ENCODE peak calls at places on chromosome 9, in eight cellular contexts. One of them, this sample, is unnamed.

GRCh38 chr9:96721303-96721702 is 56.6 kb downstream of the ZNF510 start:
- DNase-seq in ELR: no peak
- DNase-seq in NAMALWA: no peak
- DNase-seq in HS-27A: no peak
- DNase-seq in NCI-H1092: no peak
- DNase-seq in activated CD8-positive, alpha-beta memory T cell treated with anti-CD3 and anti-CD28 coated beads for 4 hours: no peak
- DNase-seq in GM10248: no peak
- DNase-seq in Calu3: no peak
- DNase-seq in this sample: no peak

GRCh38 chr9:102779341-102779740 is 215.8 kb upstream of the CYLC2 start:
- DNase-seq in GM10248: no peak
- DNase-seq in ELR: peak
- DNase-seq in HS-27A: no peak
- DNase-seq in NCI-H1092: no peak
- DNase-seq in activated CD8-positive, alpha-beta memory T cell treated with anti-CD3 and anti-CD28 coated beads for 4 hours: no peak
- DNase-seq in Calu3: no peak
- DNase-seq in NAMALWA: no peak
- DNase-seq in this sample: no peak

GRCh38 chr9:87891754-87892153 is 9.1 kb downstream of the SPATA31E1 start:
- DNase-seq in HS-27A: no peak
- DNase-seq in NCI-H1092: no peak
- DNase-seq in Calu3: no peak
- DNase-seq in ELR: no peak
- DNase-seq in NAMALWA: no peak
- DNase-seq in activated CD8-positive, alpha-beta memory T cell treated with anti-CD3 and anti-CD28 coated beads for 4 hours: no peak
- DNase-seq in GM10248: no peak
- DNase-seq in this sample: peak

GRCh38 chr9:114177423-114178064 is 22.2 kb downstream of the COL27A1 start:
- DNase-seq in HS-27A: no peak
- DNase-seq in NCI-H1092: no peak
- DNase-seq in ELR: peak
- DNase-seq in activated CD8-positive, alpha-beta memory T cell treated with anti-CD3 and anti-CD28 coated beads for 4 hours: no peak
- DNase-seq in GM10248: no peak
- DNase-seq in NAMALWA: no peak
- DNase-seq in Calu3: no peak
- DNase-seq in this sample: peak

GRCh38 chr9:78288214-78288892 is 8.6 kb upstream of the PSAT1 start:
- DNase-seq in NAMALWA: no peak
- DNase-seq in ELR: no peak
- DNase-seq in HS-27A: no peak
- DNase-seq in activated CD8-positive, alpha-beta memory T cell treated with anti-CD3 and anti-CD28 coated beads for 4 hours: no peak
- DNase-seq in GM10248: no peak
- DNase-seq in Calu3: no peak
- DNase-seq in NCI-H1092: no peak
- DNase-seq in this sample: no peak

GRCh38 chr9:125990186-125990792 is 243.1 kb downstream of the PBX3 start:
- DNase-seq in GM10248: no peak
- DNase-seq in HS-27A: no peak
- DNase-seq in ELR: no peak
- DNase-seq in NCI-H1092: no peak
- DNase-seq in Calu3: no peak
- DNase-seq in NAMALWA: no peak
- DNase-seq in activated CD8-positive, alpha-beta memory T cell treated with anti-CD3 and anti-CD28 coated beads for 4 hours: no peak
- DNase-seq in this sample: no peak

GRCh38 chr9:90999425-91000397 is 198.1 kb downstream of the SYK start:
- DNase-seq in Calu3: no peak
- DNase-seq in activated CD8-positive, alpha-beta memory T cell treated with anti-CD3 and anti-CD28 coated beads for 4 hours: no peak
- DNase-seq in GM10248: no peak
- DNase-seq in HS-27A: no peak
- DNase-seq in NCI-H1092: no peak
- DNase-seq in NAMALWA: no peak
- DNase-seq in ELR: no peak
- DNase-seq in this sample: peak

GRCh38 chr9:125587819-125588460 is 119.1 kb downstream of the MAPKAP1 start:
- DNase-seq in GM10248: no peak
- DNase-seq in NAMALWA: no peak
- DNase-seq in Calu3: no peak
- DNase-seq in activated CD8-positive, alpha-beta memory T cell treated with anti-CD3 and anti-CD28 coated beads for 4 hours: no peak
- DNase-seq in NCI-H1092: no peak
- DNase-seq in HS-27A: no peak
- DNase-seq in ELR: no peak
- DNase-seq in this sample: no peak

GRCh38 chr9:99818439-99818992 is 3.2 kb upstream of the NR4A3 start:
- DNase-seq in ELR: no peak
- DNase-seq in NCI-H1092: no peak
- DNase-seq in GM10248: no peak
- DNase-seq in HS-27A: no peak
- DNase-seq in activated CD8-positive, alpha-beta memory T cell treated with anti-CD3 and anti-CD28 coated beads for 4 hours: no peak
- DNase-seq in Calu3: no peak
- DNase-seq in NAMALWA: peak
- DNase-seq in this sample: no peak

GRCh38 chr9:7130421-7130820 is 372.6 kb downstream of the KDM4C start:
- DNase-seq in HS-27A: no peak
- DNase-seq in ELR: no peak
- DNase-seq in activated CD8-positive, alpha-beta memory T cell treated with anti-CD3 and anti-CD28 coated beads for 4 hours: no peak
- DNase-seq in NAMALWA: no peak
- DNase-seq in GM10248: no peak
- DNase-seq in NCI-H1092: no peak
- DNase-seq in Calu3: no peak
- DNase-seq in this sample: no peak

GRCh38 chr9:125648294-125648693 is 58.7 kb downstream of the MAPKAP1 start:
- DNase-seq in GM10248: no peak
- DNase-seq in activated CD8-positive, alpha-beta memory T cell treated with anti-CD3 and anti-CD28 coated beads for 4 hours: no peak
- DNase-seq in ELR: no peak
- DNase-seq in NCI-H1092: no peak
- DNase-seq in NAMALWA: no peak
- DNase-seq in Calu3: no peak
- DNase-seq in HS-27A: no peak
- DNase-seq in this sample: no peak

GRCh38 chr9:129487658-129488483 is 133.0 kb downstream of the C9orf50 start:
- DNase-seq in activated CD8-positive, alpha-beta memory T cell treated with anti-CD3 and anti-CD28 coated beads for 4 hours: peak
- DNase-seq in GM10248: no peak
- DNase-seq in NCI-H1092: peak
- DNase-seq in HS-27A: no peak
- DNase-seq in NAMALWA: no peak
- DNase-seq in ELR: peak
- DNase-seq in Calu3: no peak
- DNase-seq in this sample: peak

GRCh38 chr9:127360829-127361228 is 36.1 kb upstream of the SLC2A8 start:
- DNase-seq in Calu3: no peak
- DNase-seq in NAMALWA: no peak
- DNase-seq in GM10248: no peak
- DNase-seq in HS-27A: no peak
- DNase-seq in activated CD8-positive, alpha-beta memory T cell treated with anti-CD3 and anti-CD28 coated beads for 4 hours: no peak
- DNase-seq in NCI-H1092: no peak
- DNase-seq in ELR: peak
- DNase-seq in this sample: peak

GRCh38 chr9:136687721-136688223 is 515 bp upstream of the AGPAT2 start:
- DNase-seq in NCI-H1092: no peak
- DNase-seq in activated CD8-positive, alpha-beta memory T cell treated with anti-CD3 and anti-CD28 coated beads for 4 hours: no peak
- DNase-seq in GM10248: no peak
- DNase-seq in NAMALWA: no peak
- DNase-seq in HS-27A: no peak
- DNase-seq in Calu3: no peak
- DNase-seq in ELR: no peak
- DNase-seq in this sample: no peak

GRCh38 chr9:110180386-110180712 is 27.6 kb downstream of the C9orf152 start:
- DNase-seq in Calu3: no peak
- DNase-seq in NCI-H1092: no peak
- DNase-seq in HS-27A: no peak
- DNase-seq in activated CD8-positive, alpha-beta memory T cell treated with anti-CD3 and anti-CD28 coated beads for 4 hours: no peak
- DNase-seq in NAMALWA: no peak
- DNase-seq in ELR: no peak
- DNase-seq in GM10248: no peak
- DNase-seq in this sample: no peak

GRCh38 chr9:131727795-131728545 is 11.9 kb downstream of the RAPGEF1 start:
- DNase-seq in GM10248: no peak
- DNase-seq in Calu3: no peak
- DNase-seq in ELR: peak
- DNase-seq in HS-27A: no peak
- DNase-seq in NCI-H1092: no peak
- DNase-seq in NAMALWA: peak
- DNase-seq in activated CD8-positive, alpha-beta memory T cell treated with anti-CD3 and anti-CD28 coated beads for 4 hours: no peak
- DNase-seq in this sample: no peak

GRCh38 chr9:35862328-35862727 is 7.9 kb downstream of the OR13J1 start:
- DNase-seq in ELR: no peak
- DNase-seq in NCI-H1092: no peak
- DNase-seq in NAMALWA: no peak
- DNase-seq in Calu3: no peak
- DNase-seq in HS-27A: no peak
- DNase-seq in activated CD8-positive, alpha-beta memory T cell treated with anti-CD3 and anti-CD28 coated beads for 4 hours: no peak
- DNase-seq in GM10248: no peak
- DNase-seq in this sample: no peak

GRCh38 chr9:113436753-113437515 is 26.4 kb downstream of the C9orf43 start:
- DNase-seq in HS-27A: no peak
- DNase-seq in ELR: peak
- DNase-seq in GM10248: no peak
- DNase-seq in activated CD8-positive, alpha-beta memory T cell treated with anti-CD3 and anti-CD28 coated beads for 4 hours: no peak
- DNase-seq in Calu3: no peak
- DNase-seq in NAMALWA: no peak
- DNase-seq in NCI-H1092: no peak
- DNase-seq in this sample: peak

GRCh38 chr9:75914936-75915335 is 24.5 kb downstream of the PCSK5 start:
- DNase-seq in GM10248: no peak
- DNase-seq in Calu3: no peak
- DNase-seq in activated CD8-positive, alpha-beta memory T cell treated with anti-CD3 and anti-CD28 coated beads for 4 hours: no peak
- DNase-seq in NAMALWA: no peak
- DNase-seq in HS-27A: no peak
- DNase-seq in NCI-H1092: no peak
- DNase-seq in ELR: no peak
- DNase-seq in this sample: no peak

GRCh38 chr9:32378496-32378895 is 5.9 kb upstream of the ACO1 start:
- DNase-seq in NCI-H1092: peak
- DNase-seq in NAMALWA: peak
- DNase-seq in ELR: peak
- DNase-seq in activated CD8-positive, alpha-beta memory T cell treated with anti-CD3 and anti-CD28 coated beads for 4 hours: no peak
- DNase-seq in HS-27A: no peak
- DNase-seq in Calu3: peak
- DNase-seq in GM10248: peak
- DNase-seq in this sample: peak

GRCh38 chr9:134943411-134943810 is 25.7 kb upstream of the FCN1 start:
- DNase-seq in activated CD8-positive, alpha-beta memory T cell treated with anti-CD3 and anti-CD28 coated beads for 4 hours: no peak
- DNase-seq in Calu3: no peak
- DNase-seq in HS-27A: no peak
- DNase-seq in NAMALWA: no peak
- DNase-seq in ELR: no peak
- DNase-seq in NCI-H1092: no peak
- DNase-seq in GM10248: no peak
- DNase-seq in this sample: no peak

GRCh38 chr9:69346596-69347390 is 21.8 kb downstream of the ENTREP1 start:
- DNase-seq in Calu3: no peak
- DNase-seq in NAMALWA: no peak
- DNase-seq in GM10248: no peak
- DNase-seq in ELR: peak
- DNase-seq in NCI-H1092: no peak
- DNase-seq in HS-27A: no peak
- DNase-seq in activated CD8-positive, alpha-beta memory T cell treated with anti-CD3 and anti-CD28 coated beads for 4 hours: no peak
- DNase-seq in this sample: peak

GRCh38 chr9:124940521-124940893 is 376 bp downstream of the GOLGA1 start:
- DNase-seq in NAMALWA: peak
- DNase-seq in NCI-H1092: peak
- DNase-seq in GM10248: peak
- DNase-seq in activated CD8-positive, alpha-beta memory T cell treated with anti-CD3 and anti-CD28 coated beads for 4 hours: no peak
- DNase-seq in Calu3: no peak
- DNase-seq in ELR: no peak
- DNase-seq in HS-27A: no peak
- DNase-seq in this sample: no peak

GRCh38 chr9:127979333-127980055 is 1.3 kb downstream of the EEIG1 start:
- DNase-seq in NCI-H1092: no peak
- DNase-seq in HS-27A: no peak
- DNase-seq in NAMALWA: peak
- DNase-seq in activated CD8-positive, alpha-beta memory T cell treated with anti-CD3 and anti-CD28 coated beads for 4 hours: no peak
- DNase-seq in GM10248: peak
- DNase-seq in Calu3: peak
- DNase-seq in ELR: peak
- DNase-seq in this sample: peak

GRCh38 chr9:135347461-135347860 is 132.1 kb upstream of the PPP1R26 start:
- DNase-seq in Calu3: no peak
- DNase-seq in NCI-H1092: no peak
- DNase-seq in activated CD8-positive, alpha-beta memory T cell treated with anti-CD3 and anti-CD28 coated beads for 4 hours: no peak
- DNase-seq in NAMALWA: no peak
- DNase-seq in HS-27A: no peak
- DNase-seq in ELR: peak
- DNase-seq in GM10248: no peak
- DNase-seq in this sample: no peak

GRCh38 chr9:99845063-99845462 is 23.4 kb downstream of the NR4A3 start:
- DNase-seq in GM10248: no peak
- DNase-seq in NAMALWA: no peak
- DNase-seq in NCI-H1092: no peak
- DNase-seq in Calu3: no peak
- DNase-seq in HS-27A: no peak
- DNase-seq in activated CD8-positive, alpha-beta memory T cell treated with anti-CD3 and anti-CD28 coated beads for 4 hours: no peak
- DNase-seq in ELR: no peak
- DNase-seq in this sample: no peak

GRCh38 chr9:131733601-131734061 is 6.2 kb downstream of the RAPGEF1 start:
- DNase-seq in ELR: peak
- DNase-seq in NCI-H1092: no peak
- DNase-seq in HS-27A: peak
- DNase-seq in activated CD8-positive, alpha-beta memory T cell treated with anti-CD3 and anti-CD28 coated beads for 4 hours: no peak
- DNase-seq in GM10248: no peak
- DNase-seq in Calu3: peak
- DNase-seq in NAMALWA: peak
- DNase-seq in this sample: peak

GRCh38 chr9:36134761-36135505 is 1.6 kb upstream of the GLIPR2 start:
- DNase-seq in Calu3: no peak
- DNase-seq in NCI-H1092: no peak
- DNase-seq in activated CD8-positive, alpha-beta memory T cell treated with anti-CD3 and anti-CD28 coated beads for 4 hours: no peak
- DNase-seq in NAMALWA: no peak
- DNase-seq in GM10248: no peak
- DNase-seq in ELR: no peak
- DNase-seq in HS-27A: no peak
- DNase-seq in this sample: no peak

GRCh38 chr9:63816742-63817621 is 1468.0 kb downstream of the FOXD4L5 start:
- DNase-seq in HS-27A: no peak
- DNase-seq in NCI-H1092: no peak
- DNase-seq in ELR: peak
- DNase-seq in activated CD8-positive, alpha-beta memory T cell treated with anti-CD3 and anti-CD28 coated beads for 4 hours: peak
- DNase-seq in Calu3: peak
- DNase-seq in GM10248: peak
- DNase-seq in NAMALWA: peak
- DNase-seq in this sample: peak